ENCODE peak calls at places on chromosome 22, in four cellular contexts. A, S, M and L are unnamed samples.

GRCh38 chr22:19448076-19448607 is 631 bp upstream of the C22orf39 start:
- DNase-seq in M (peak; percentile 64), S (peak; percentile 89), A (peak; percentile 70), L (no peak)

GRCh38 chr22:31998784-31999435 is 44.2 kb upstream of the SLC5A1 start:
- DNase-seq in M (no peak), A (no peak), S (peak; percentile 87), L (no peak)

GRCh38 chr22:48240165-48240934 is 1477.9 kb downstream of the TBC1D22A start:
- DNase-seq in S (no peak), M (peak; percentile 61), A (no peak), L (no peak)

GRCh38 chr22:50506611-50507420 is 686 bp downstream of the LMF2 start:
- DNase-seq in S (no peak), M (peak; percentile 59), A (no peak), L (no peak)

GRCh38 chr22:20591660-20592310 is 84.4 kb downstream of the MED15 start:
- DNase-seq in A (no peak), M (no peak), S (no peak), L (no peak)

GRCh38 chr22:45263790-45264269 is 20.9 kb upstream of the UPK3A start:
- DNase-seq in S (no peak), A (peak; percentile 87), M (peak; percentile 79), L (no peak)

GRCh38 chr22:18067548-18068341 is 10.0 kb upstream of the PEX26 start:
- DNase-seq in A (no peak), M (no peak), S (no peak), L (no peak)

GRCh38 chr22:37043828-37044538 is 7.6 kb upstream of the KCTD17 start:
- DNase-seq in A (peak; percentile 63), S (peak; percentile 94), M (no peak), L (no peak)

GRCh38 chr22:43883719-43884415 is 7.9 kb downstream of the PNPLA5 start:
- DNase-seq in M (no peak), A (no peak), S (no peak), L (no peak)

GRCh38 chr22:27317156-27317555 is 484.4 kb downstream of the MN1 start:
- DNase-seq in S (peak; percentile 13), M (no peak), A (peak; percentile 28), L (no peak)

GRCh38 chr22:20239951-20240773 is 28.0 kb downstream of the RTN4R start:
- DNase-seq in A (peak; percentile 39), S (no peak), M (no peak), L (no peak)

GRCh38 chr22:24875862-24876506 is 70.0 kb downstream of the SGSM1 start:
- DNase-seq in S (no peak), M (peak; percentile 69), A (peak; percentile 46), L (no peak)

GRCh38 chr22:49554741-49555140 is 272.9 kb downstream of the BRD1 start:
- DNase-seq in A (no peak), S (no peak), M (no peak), L (no peak)

GRCh38 chr22:27576815-27577564 is 224.6 kb downstream of the MN1 start:
- DNase-seq in M (no peak), A (peak; percentile 95), S (no peak), L (peak; percentile 65)

GRCh38 chr22:19723990-19724827 is 870 bp downstream of the GP1BB start:
- DNase-seq in A (peak; percentile 23), M (peak; percentile 83), S (no peak), L (no peak)